ENCODE peak calls at places on chromosomes 16 and 17, in six cellular contexts. O, W, T, R, C and H are unnamed samples.

GRCh38 chr17:3870871-3871306 is 22.0 kb downstream of the CAMKK1 start:
- DNase-seq in O (no peak), W (no peak), T (no peak), R (no peak), C (no peak), H (no peak)

GRCh38 chr17:68349157-68349556 is 57.9 kb downstream of the ARSG start:
- DNase-seq in O (no peak), W (no peak), T (no peak), R (no peak), C (no peak), H (no peak)

GRCh38 chr16:29900888-29901606 is 759 bp downstream of the ASPHD1 start:
- DNase-seq in O (no peak), W (no peak), T (no peak), R (peak), C (peak), H (no peak)

GRCh38 chr16:67445913-67446907 is 15.3 kb downstream of the HSD11B2 start:
- DNase-seq in O (peak), W (no peak), T (no peak), R (peak), C (no peak), H (no peak)

GRCh38 chr16:7025616-7026190 is 306.9 kb upstream of the RBFOX1 start:
- DNase-seq in O (peak), W (peak), T (no peak), R (peak), C (peak), H (no peak)

GRCh38 chr17:21058098-21058893 is 15.5 kb upstream of the USP22 start:
- DNase-seq in O (no peak), W (no peak), T (no peak), R (no peak), C (peak), H (no peak)

GRCh38 chr17:66965801-66966528 is 1.5 kb downstream of the CACNG4 start:
- DNase-seq in O (no peak), W (no peak), T (no peak), R (no peak), C (peak), H (no peak)

GRCh38 chr17:33044771-33045170 is 53.1 kb downstream of the SPACA3 start:
- DNase-seq in O (no peak), W (no peak), T (no peak), R (no peak), C (peak), H (no peak)

GRCh38 chr17:40295471-40296457 is 8.1 kb downstream of the CDC6 start:
- DNase-seq in O (no peak), W (no peak), T (no peak), R (no peak), C (peak), H (no peak)

GRCh38 chr17:71628306-71628705 is 492.5 kb upstream of the SOX9 start:
- DNase-seq in O (no peak), W (no peak), T (no peak), R (no peak), C (no peak), H (no peak)

GRCh38 chr17:78527345-78527744 is 49.9 kb downstream of the DNAH17 start:
- DNase-seq in O (no peak), W (no peak), T (no peak), R (no peak), C (no peak), H (no peak)

GRCh38 chr17:37309051-37309450 is 66.7 kb upstream of the C17orf78 start:
- DNase-seq in O (no peak), W (no peak), T (no peak), R (no peak), C (no peak), H (no peak)

GRCh38 chr16:3754772-3755171 is 37.4 kb upstream of the TRAP1 start:
- DNase-seq in O (no peak), W (no peak), T (no peak), R (no peak), C (no peak), H (no peak)

GRCh38 chr17:16282522-16282921 is 65.5 kb downstream of the PIGL start:
- DNase-seq in O (no peak), W (no peak), T (no peak), R (no peak), C (no peak), H (no peak)

GRCh38 chr17:45310380-45311324 is 6.2 kb downstream of the MAP3K14 start:
- DNase-seq in O (no peak), W (no peak), T (no peak), R (no peak), C (no peak), H (no peak)

GRCh38 chr17:59469786-59470485 is 95.5 kb upstream of the DHX40 start:
- DNase-seq in O (peak), W (no peak), T (no peak), R (no peak), C (peak), H (no peak)

GRCh38 chr16:85436636-85437160 is 176.4 kb upstream of the GSE1 start:
- DNase-seq in O (peak), W (peak), T (no peak), R (peak), C (no peak), H (no peak)

GRCh38 chr16:67302882-67303434 is 23.6 kb downstream of the KCTD19 start:
- DNase-seq in O (no peak), W (peak), T (no peak), R (no peak), C (peak), H (no peak)

GRCh38 chr16:9650284-9650683 is 531.9 kb downstream of the GRIN2A start:
- DNase-seq in O (no peak), W (no peak), T (no peak), R (no peak), C (peak), H (no peak)

GRCh38 chr16:1356061-1356900 is 4.5 kb downstream of the GNPTG start:
- DNase-seq in O (no peak), W (no peak), T (no peak), R (peak), C (no peak), H (no peak)

GRCh38 chr16:80463776-80464175 is 77.0 kb upstream of the DYNLRB2 start:
- DNase-seq in O (no peak), W (no peak), T (no peak), R (no peak), C (no peak), H (no peak)

GRCh38 chr16:64654137-64654652 is 467.7 kb downstream of the CDH11 start:
- DNase-seq in O (no peak), W (no peak), T (no peak), R (no peak), C (no peak), H (no peak)

GRCh38 chr16:2154533-2155090 is 970 bp upstream of the TRAF7 start:
- DNase-seq in O (no peak), W (no peak), T (no peak), R (no peak), C (no peak), H (no peak)